ENCODE peak calls at places on chromosomes 16 and 17, in six cellular contexts. S is B cell; I is heart right ventricle; U is ovary; B is effector CD4-positive, alpha-beta T cell; D is stimulated activated CD8-positive, alpha-beta memory T cell treated with anti-CD3 and anti-CD28 coated beads, Interleukin-4, amount 100 ng/mL, for 4 hours. V is an unnamed sample.

GRCh38 chr16:1428511-1428910 is 2.4 kb upstream of the PERCC1 start:
- DNase-seq in B (no peak), U (no peak), S (peak), D (no peak), I (no peak), V (no peak)

GRCh38 chr17:70041575-70041974 is 33.5 kb upstream of the KCNJ16 start:
- DNase-seq in U (no peak), B (no peak), I (no peak), S (no peak), D (no peak), V (no peak)

GRCh38 chr16:67641779-67642708 is 2.9 kb upstream of the CARMIL2 start:
- DNase-seq in D (no peak), I (peak), S (no peak), B (no peak), U (no peak), V (no peak)

GRCh38 chr16:78742501-78743283 is 643.2 kb downstream of the WWOX start:
- DNase-seq in U (peak), S (peak), I (no peak), D (peak), B (peak), V (no peak)

GRCh38 chr16:54933281-54934150 is 2.9 kb downstream of the IRX5 start:
- DNase-seq in U (no peak), D (no peak), S (no peak), B (no peak), I (no peak), V (no peak)

GRCh38 chr17:2171725-2172446 is 117.0 kb downstream of the HIC1 start:
- DNase-seq in S (no peak), B (no peak), D (no peak), U (peak), I (peak), V (peak)

GRCh38 chr17:44375196-44376017 is 11.8 kb upstream of the FAM171A2 start:
- DNase-seq in S (no peak), B (no peak), U (no peak), I (no peak), D (no peak), V (no peak)

GRCh38 chr16:24255446-24256352 is at the start of gene CACNG3:
- DNase-seq in I (peak), B (peak), U (no peak), D (peak), S (no peak), V (no peak)

GRCh38 chr17:67281053-67281452 is 36.1 kb upstream of the HELZ start:
- DNase-seq in S (no peak), B (no peak), D (no peak), I (no peak), U (no peak), V (no peak)

GRCh38 chr17:69012895-69013805 is 47.6 kb downstream of the ABCA9 start:
- DNase-seq in I (no peak), S (no peak), U (no peak), B (no peak), D (no peak), V (peak)

GRCh38 chr16:396605-397004 is 394 bp upstream of the NME4 start:
- DNase-seq in I (no peak), D (no peak), B (no peak), S (no peak), U (peak), V (no peak)

GRCh38 chr16:54062361-54063346 is 223.9 kb downstream of the IRX3 start:
- DNase-seq in I (peak), B (no peak), U (no peak), D (no peak), S (no peak), V (no peak)

GRCh38 chr17:70535986-70536385 is 366.7 kb downstream of the KCNJ2 start:
- DNase-seq in I (no peak), D (no peak), B (no peak), U (no peak), S (no peak), V (no peak)

GRCh38 chr17:2593846-2594656 is 597 bp downstream of the PAFAH1B1 start:
- DNase-seq in I (peak), S (peak), B (peak), D (peak), U (peak), V (peak)

GRCh38 chr16:695355-696089 is 5.3 kb upstream of the WDR24 start:
- DNase-seq in D (no peak), U (no peak), I (no peak), S (no peak), B (peak), V (no peak)

GRCh38 chr16:85112364-85112763 is at the start of gene CIBAR2:
- DNase-seq in D (no peak), I (no peak), S (no peak), U (no peak), B (no peak), V (no peak)

V was measured in brain pericyte.